ENCODE peak calls at places on chromosomes 4 and X, in nine cellular contexts. H is endothelial cell, W is PC-3, X is natural killer cell, N is GM12865, P is lower lobe of right lung, B is type B pancreatic cell, L is left ventricle myocardium inferior, F is astrocyte of the spinal cord. R is an unnamed sample.

GRCh38 chrX:136214551-136214950 is 36.6 kb downstream of the MAP7D3 start:
- DNase-seq in L (no peak), P (no peak), H (no peak), N (no peak), F (peak), X (no peak), W (peak), B (no peak), R (no peak)

GRCh38 chr4:88063634-88064296 is 56.3 kb downstream of the PKD2 start:
- DNase-seq in B (no peak), L (no peak), W (no peak), X (no peak), P (no peak), H (no peak), N (no peak), F (no peak), R (no peak)

GRCh38 chrX:40174594-40175415 is 77.0 kb upstream of the BCOR start:
- DNase-seq in X (peak), F (peak), H (peak), L (no peak), W (peak), B (peak), P (peak), N (peak), R (no peak)

GRCh38 chr4:185881427-185881826 is 69.4 kb upstream of the SORBS2 start:
- DNase-seq in W (no peak), F (peak), X (no peak), N (no peak), B (no peak), H (no peak), P (no peak), L (no peak), R (no peak)

GRCh38 chrX:138791551-138791950 is 80.0 kb upstream of the FGF13 start:
- DNase-seq in X (no peak), H (no peak), W (peak), F (no peak), L (no peak), B (no peak), N (no peak), P (no peak), R (no peak)

GRCh38 chrX:140949231-140949630 is 53.2 kb upstream of the SPANXB1 start:
- DNase-seq in P (no peak), N (no peak), W (peak), H (no peak), F (peak), L (no peak), X (no peak), B (no peak), R (no peak)

GRCh38 chr4:109506890-109507289 is 53.2 kb upstream of the MCUB start:
- DNase-seq in B (no peak), N (no peak), X (no peak), F (no peak), H (no peak), P (no peak), W (peak), L (no peak), R (no peak)

GRCh38 chr4:23877758-23878229 is 12.1 kb downstream of the PPARGC1A start:
- DNase-seq in P (no peak), L (no peak), N (no peak), W (no peak), X (no peak), H (no peak), F (peak), B (no peak), R (no peak)

GRCh38 chr4:88481557-88481956 is 24.6 kb downstream of the HERC5 start:
- DNase-seq in B (no peak), X (no peak), L (no peak), W (no peak), F (no peak), H (no peak), N (no peak), P (no peak), R (no peak)

GRCh38 chr4:52371861-52372260 is 287.2 kb downstream of the USP46 start:
- DNase-seq in W (no peak), F (no peak), N (no peak), L (no peak), X (no peak), P (no peak), B (no peak), H (no peak), R (no peak)

GRCh38 chr4:1385373-1386340 is 20.6 kb downstream of the NKX1-1 start:
- DNase-seq in X (no peak), H (no peak), P (peak), L (peak), B (no peak), N (no peak), W (no peak), F (no peak), R (peak)

GRCh38 chr4:13325744-13326143 is 158.4 kb downstream of the RAB28 start:
- DNase-seq in H (no peak), X (no peak), W (no peak), B (no peak), N (no peak), F (no peak), L (no peak), P (no peak), R (no peak)

GRCh38 chrX:637660-638481 is 7.3 kb downstream of the SHOX start:
- DNase-seq in P (no peak), F (no peak), W (no peak), B (peak), L (no peak), H (no peak), N (no peak), X (no peak), R (no peak)

GRCh38 chr4:172900880-172901279 is 267.7 kb upstream of the GALNT7 start:
- DNase-seq in H (no peak), X (no peak), W (peak), B (no peak), F (no peak), L (no peak), P (no peak), N (no peak), R (no peak)

GRCh38 chr4:62683799-62684566 is 1483.9 kb downstream of the ADGRL3 start:
- DNase-seq in P (no peak), X (no peak), H (no peak), L (no peak), F (no peak), W (no peak), N (no peak), B (no peak), R (no peak)

GRCh38 chr4:66736593-66736992 is 808.7 kb downstream of the CENPC start:
- DNase-seq in X (no peak), P (no peak), B (no peak), F (no peak), N (no peak), H (no peak), L (no peak), W (no peak), R (no peak)

GRCh38 chrX:120857240-120857639 is 18.4 kb downstream of the CT47B1 start:
- DNase-seq in P (no peak), W (peak), L (no peak), N (peak), X (no peak), B (no peak), H (peak), F (no peak), R (no peak)
- TF ChIP-seq CTCF in P (no peak), W (peak), L (no peak), N (no peak), X (no peak), B (no peak), H (peak), F (peak), R (no peak)

GRCh38 chr4:188984518-188984917 is 845.3 kb downstream of the TRIML1 start:
- DNase-seq in N (no peak), B (no peak), F (no peak), L (no peak), P (no peak), W (no peak), H (no peak), X (no peak), R (no peak)

GRCh38 chr4:188989371-188989770 is 850.1 kb downstream of the TRIML1 start:
- DNase-seq in W (peak), P (no peak), L (no peak), N (no peak), B (no peak), X (no peak), H (no peak), F (no peak), R (no peak)

GRCh38 chr4:188988131-188988530 is 848.9 kb downstream of the TRIML1 start:
- DNase-seq in H (no peak), N (no peak), B (no peak), P (no peak), X (no peak), W (no peak), F (no peak), L (no peak), R (no peak)

GRCh38 chr4:188987011-188987410 is 847.8 kb downstream of the TRIML1 start:
- DNase-seq in H (no peak), P (no peak), B (no peak), F (no peak), L (no peak), X (no peak), N (no peak), W (no peak), R (no peak)

GRCh38 chr4:188986271-188986689 is 847.0 kb downstream of the TRIML1 start:
- DNase-seq in B (no peak), L (no peak), N (no peak), W (peak), H (no peak), X (no peak), F (peak), P (no peak), R (no peak)
- TF ChIP-seq CTCF in B (no peak), L (no peak), N (no peak), W (no peak), H (no peak), X (no peak), F (no peak), P (no peak), R (no peak)

GRCh38 chrX:104565791-104566687 is at the start of gene IL1RAPL2:
- DNase-seq in F (peak), H (peak), L (no peak), N (peak), W (peak), P (peak), B (peak), X (no peak), R (no peak)
- TF ChIP-seq CTCF in F (peak), H (peak), L (peak), N (peak), W (peak), P (peak), B (peak), X (no peak), R (no peak)

GRCh38 chr4:76377922-76378321 is 43.0 kb downstream of the CCDC158 start:
- DNase-seq in B (no peak), F (peak), X (peak), P (peak), W (peak), H (peak), N (peak), L (no peak), R (peak)
- TF ChIP-seq CTCF in B (peak), F (peak), X (peak), P (peak), W (peak), H (peak), N (peak), L (peak), R (peak)

DNA sequence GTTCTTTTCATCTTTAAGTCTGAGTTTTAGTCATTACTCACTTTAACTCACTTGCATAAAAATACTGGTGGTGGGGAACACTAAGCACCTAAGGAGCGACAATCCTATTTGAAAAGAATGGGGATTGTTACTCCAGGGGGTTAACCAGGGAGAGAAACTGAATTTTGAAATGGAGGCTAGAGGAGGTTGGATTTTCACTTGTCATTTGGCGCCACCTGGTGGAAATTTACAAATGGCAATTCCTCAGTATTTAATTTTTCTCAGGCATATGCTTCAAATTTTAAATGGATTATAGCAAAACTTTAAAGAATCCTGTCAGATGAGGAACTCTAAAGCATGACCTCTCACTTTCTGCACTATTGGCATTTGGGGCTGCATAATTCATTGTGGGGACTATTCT is 2.7 kb upstream of the GEMIN8 start:
- DNase-seq in X (peak), P (no peak), N (peak), L (no peak), W (peak), B (no peak), F (peak), H (peak), R (no peak)
- TF ChIP-seq CTCF in X (peak), P (peak), N (peak), L (peak), W (peak), B (peak), F (peak), H (peak), R (peak)

R was measured in CD14-positive monocyte.